ENCODE peak calls at places on chromosomes 7 and 10, in four cellular contexts. J, R, M and V are unnamed samples.

GRCh38 chr10:19119191-19119590 is 70.6 kb downstream of the MALRD1 start:
- DNase-seq in J (no peak), R (no peak), M (no peak), V (no peak)

GRCh38 chr10:93079663-93080349 is 6.1 kb downstream of the CYP26A1 start:
- DNase-seq in J (no peak), R (no peak), M (no peak), V (no peak)

GRCh38 chr10:18044976-18045720 is 93.4 kb downstream of the SLC39A12 start:
- DNase-seq in J (no peak), R (no peak), M (no peak), V (no peak)

GRCh38 chr10:131400518-131400917 is 89.0 kb upstream of the TCERG1L start:
- DNase-seq in J (no peak), R (no peak), M (no peak), V (no peak)

GRCh38 chr7:155865830-155866545 is 53.7 kb upstream of the SHH start:
- DNase-seq in J (no peak), R (peak), M (no peak), V (no peak)

GRCh38 chr10:102409604-102410426 is 8.8 kb downstream of the PSD start:
- DNase-seq in J (no peak), R (no peak), M (peak), V (no peak)

GRCh38 chr10:57694956-57695605 is 572.6 kb downstream of the IPMK start:
- DNase-seq in J (no peak), R (no peak), M (no peak), V (no peak)

GRCh38 chr10:35377050-35377723 is 40.9 kb downstream of the CCNY start:
- DNase-seq in J (no peak), R (no peak), M (no peak), V (no peak)

GRCh38 chr10:101575580-101576228 is 12.4 kb downstream of the POLL start:
- DNase-seq in J (no peak), R (no peak), M (no peak), V (no peak)

GRCh38 chr10:86756511-86757109 is at the start of gene BMPR1A:
- DNase-seq in J (peak), R (no peak), M (peak), V (no peak)

GRCh38 chr7:129383542-129384132 is 50.6 kb upstream of the STRIP2 start:
- DNase-seq in J (no peak), R (no peak), M (no peak), V (no peak)

GRCh38 chr7:47153076-47153475 is 428.8 kb downstream of the TNS3 start:
- DNase-seq in J (peak), R (peak), M (no peak), V (no peak)

GRCh38 chr10:130984686-130985085 is 326.8 kb downstream of the TCERG1L start:
- DNase-seq in J (no peak), R (peak), M (no peak), V (no peak)

GRCh38 chr7:43750016-43750887 is 8.2 kb upstream of the BLVRA start:
- DNase-seq in J (no peak), R (no peak), M (peak), V (no peak)

GRCh38 chr7:91212592-91212991 is 51.6 kb upstream of the FZD1 start:
- DNase-seq in J (no peak), R (no peak), M (no peak), V (no peak)

GRCh38 chr10:35795131-35795819 is 153.2 kb upstream of the FZD8 start:
- DNase-seq in J (peak), R (no peak), M (no peak), V (no peak)

GRCh38 chr7:36217961-36218284 is 64.9 kb downstream of the EEPD1 start:
- DNase-seq in J (no peak), R (no peak), M (no peak), V (no peak)

GRCh38 chr10:125531470-125531869 is 151.5 kb downstream of the TEX36 start:
- DNase-seq in J (no peak), R (no peak), M (no peak), V (no peak)

GRCh38 chr10:78063236-78063635 is 29.6 kb downstream of the RPS24 start:
- DNase-seq in J (no peak), R (no peak), M (no peak), V (no peak)

GRCh38 chr10:62166331-62167154 is 102.1 kb downstream of the RTKN2 start:
- DNase-seq in J (no peak), R (peak), M (no peak), V (no peak)

GRCh38 chr7:105937411-105937810 is 25.7 kb upstream of the CDHR3 start:
- DNase-seq in J (no peak), R (no peak), M (no peak), V (no peak)

GRCh38 chr10:104076743-104077160 is 8.9 kb downstream of the COL17A1 start:
- DNase-seq in J (peak), R (peak), M (no peak), V (no peak)

GRCh38 chr7:66631471-66631870 is 2.8 kb downstream of the KCTD7 start:
- DNase-seq in J (no peak), R (no peak), M (no peak), V (no peak)

GRCh38 chr7:63077841-63078240 is 920.8 kb upstream of the ZNF722 start:
- DNase-seq in J (no peak), R (no peak), M (no peak), V (no peak)

GRCh38 chr7:52917982-52918578 is 117.4 kb upstream of the POM121L12 start:
- DNase-seq in J (no peak), R (peak), M (peak), V (no peak)

GRCh38 chr7:74324499-74325229 is 35.5 kb downstream of the CLIP2 start:
- DNase-seq in J (no peak), R (no peak), M (no peak), V (no peak)

GRCh38 chr10:105464961-105465360 is 823.9 kb downstream of the SORCS3 start:
- DNase-seq in J (no peak), R (no peak), M (no peak), V (no peak)

GRCh38 chr7:149071641-149072437 is 18.7 kb downstream of the ZNF786 start:
- DNase-seq in J (no peak), R (peak), M (peak), V (peak)

GRCh38 chr7:79137942-79138341 is 315.5 kb downstream of the MAGI2 start:
- DNase-seq in J (no peak), R (no peak), M (no peak), V (no peak)